ENCODE peak calls at places on chromosome 17, in five cellular contexts. P, I, J, Q and S are unnamed samples.

GRCh38 chr17:19417611-19418010 is 6.6 kb downstream of the RNF112 start:
- DNase-seq in J (no peak), I (no peak), Q (no peak), P (no peak), S (no peak)

GRCh38 chr17:81980752-81981239 is 3.4 kb downstream of the ASPSCR1 start:
- DNase-seq in J (no peak), Q (no peak), I (no peak), P (peak; percentile 30), S (no peak)

GRCh38 chr17:7560172-7561027 is 1.3 kb upstream of the SENP3 start:
- DNase-seq in Q (peak; percentile 58), I (no peak), J (no peak), P (no peak), S (peak; percentile 44)

GRCh38 chr17:63853260-63853659 is 10.8 kb upstream of the SMARCD2 start:
- DNase-seq in Q (no peak), J (no peak), P (no peak), I (no peak), S (no peak)

GRCh38 chr17:13981881-13982280 is 87.4 kb upstream of the COX10 start:
- DNase-seq in P (no peak), Q (no peak), J (no peak), I (no peak), S (no peak)

GRCh38 chr17:76529224-76529642 is 8.3 kb downstream of the CYGB start:
- DNase-seq in P (no peak), Q (peak; percentile 80), J (no peak), I (peak; percentile 88), S (peak; percentile 95)

GRCh38 chr17:29613371-29613837 is 9.3 kb downstream of the CORO6 start:
- DNase-seq in I (no peak), Q (peak; percentile 98), J (no peak), P (no peak), S (peak; percentile 83)

GRCh38 chr17:50059759-50060273 is 3.9 kb downstream of the ITGA3 start:
- DNase-seq in P (no peak), I (no peak), J (no peak), Q (no peak), S (no peak)

GRCh38 chr17:44899074-44899782 is at the start of gene EFTUD2:
- DNase-seq in P (peak; percentile 92), Q (peak; percentile 93), J (peak; percentile 97), I (no peak), S (peak; percentile 88)

GRCh38 chr17:17356149-17356930 is 53.2 kb downstream of the NT5M start:
- DNase-seq in J (peak; percentile 90), P (peak; percentile 87), I (peak; percentile 71), Q (peak; percentile 73), S (peak; percentile 81)

GRCh38 chr17:81237591-81238489 is 1.0 kb downstream of the TEPSIN start:
- DNase-seq in P (no peak), I (no peak), J (no peak), Q (peak; percentile 9), S (no peak)

GRCh38 chr17:49516190-49516589 is 21.1 kb downstream of the NGFR start:
- DNase-seq in P (no peak), Q (no peak), J (no peak), I (no peak), S (no peak)

GRCh38 chr17:82751171-82751570 is 694 bp upstream of the TBCD start:
- DNase-seq in Q (no peak), J (no peak), I (no peak), P (no peak), S (no peak)

GRCh38 chr17:50835563-50836231 is at the start of gene WFIKKN2:
- DNase-seq in Q (no peak), I (no peak), J (no peak), P (no peak), S (no peak)

GRCh38 chr17:30586818-30587595 is 109.8 kb downstream of the GOSR1 start:
- DNase-seq in P (no peak), J (no peak), I (peak; percentile 31), Q (no peak), S (peak; percentile 67)

GRCh38 chr17:43917348-43918025 is 10.2 kb upstream of the MPP2 start:
- DNase-seq in Q (peak; percentile 40), I (no peak), J (no peak), P (no peak), S (peak; percentile 14)

GRCh38 chr17:51677875-51678274 is 417.5 kb downstream of the UTP18 start:
- DNase-seq in Q (no peak), I (no peak), P (no peak), J (no peak), S (no peak)

GRCh38 chr17:75241996-75242460 is 19.4 kb downstream of the GGA3 start:
- DNase-seq in Q (no peak), J (no peak), I (no peak), P (no peak), S (peak; percentile 62)

GRCh38 chr17:78127888-78128615 is 503 bp downstream of the TMC6 start:
- DNase-seq in Q (peak; percentile 43), I (no peak), P (no peak), J (no peak), S (no peak)

GRCh38 chr17:36014946-36015345 is 2.8 kb downstream of the CCL23 start:
- DNase-seq in J (no peak), P (no peak), I (no peak), Q (no peak), S (no peak)

GRCh38 chr17:2068589-2069051 is 13.7 kb downstream of the HIC1 start:
- DNase-seq in J (no peak), P (peak; percentile 26), I (no peak), Q (no peak), S (peak; percentile 53)

GRCh38 chr17:28340374-28340773 is 4.8 kb downstream of the TNFAIP1 start:
- DNase-seq in P (no peak), J (no peak), Q (no peak), I (no peak), S (no peak)

GRCh38 chr17:42288985-42289862 is 926 bp downstream of the STAT5A start:
- DNase-seq in I (no peak), J (no peak), Q (peak; percentile 43), P (peak; percentile 41), S (no peak)

GRCh38 chr17:59115474-59115873 is 8.8 kb upstream of the TRIM37 start:
- DNase-seq in P (no peak), I (no peak), J (no peak), Q (no peak), S (no peak)

GRCh38 chr17:37706446-37706845 is 38.4 kb downstream of the HNF1B start:
- DNase-seq in P (no peak), J (no peak), Q (no peak), I (no peak), S (peak; percentile 22)

GRCh38 chr17:50045154-50045553 is 10.8 kb upstream of the ITGA3 start:
- DNase-seq in Q (no peak), I (no peak), J (no peak), P (no peak), S (no peak)

GRCh38 chr17:66900126-66901010 is 64.1 kb upstream of the CACNG4 start:
- DNase-seq in J (no peak), P (no peak), Q (no peak), I (no peak), S (no peak)

GRCh38 chr17:43597624-43598358 is 51.7 kb upstream of the ETV4 start:
- DNase-seq in Q (no peak), I (no peak), J (no peak), P (no peak), S (no peak)

GRCh38 chr17:57235124-57235523 is 21.2 kb upstream of the MSI2 start:
- DNase-seq in I (no peak), Q (no peak), P (no peak), J (no peak), S (no peak)
- TF ChIP-seq CTCF in I (no peak), Q (no peak), P (no peak), J (no peak), S (no peak)

DNA sequence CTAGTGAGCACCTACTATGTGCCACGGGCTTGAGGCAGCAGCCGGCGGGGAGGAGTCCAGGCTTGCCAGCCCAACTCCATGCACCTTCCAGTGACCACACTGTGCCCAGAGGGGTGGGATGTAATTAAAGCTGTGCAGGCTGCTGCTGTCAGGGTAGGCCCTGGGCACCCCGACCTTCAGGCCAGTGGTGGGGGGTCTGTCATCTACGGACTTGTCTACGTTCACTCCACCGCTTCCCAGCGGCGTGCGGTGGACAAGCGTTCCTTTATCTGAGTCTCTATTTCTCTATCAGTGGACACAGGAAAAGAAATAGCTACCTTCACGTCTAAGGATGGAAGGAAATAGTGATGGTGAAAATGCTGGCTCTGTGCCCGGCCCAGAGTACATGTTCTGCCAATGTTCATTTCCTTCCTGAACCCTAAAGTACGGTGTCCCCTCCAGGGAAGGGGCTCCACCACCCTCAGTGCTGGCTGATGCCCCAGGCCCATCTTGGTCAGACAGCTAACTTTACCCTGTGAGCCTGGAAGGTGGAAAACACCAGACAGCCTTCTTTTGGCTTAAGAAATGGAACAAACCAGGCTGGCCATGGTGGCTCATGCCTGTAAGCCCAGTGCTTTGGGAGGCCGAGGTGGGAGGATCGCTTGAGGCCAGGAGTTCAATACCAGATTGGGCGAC is 135.2 kb downstream of the SDK2 start:
- DNase-seq in J (no peak), I (no peak), Q (no peak), P (no peak), S (no peak)
- TF ChIP-seq CTCF in J (no peak), I (no peak), Q (no peak), P (no peak), S (no peak)

GRCh38 chr17:79922798-79923197 is 83.6 kb upstream of the CBX4 start:
- DNase-seq in J (no peak), I (no peak), Q (no peak), P (no peak), S (no peak)

GRCh38 chr17:79926002-79926307 is 86.7 kb upstream of the CBX4 start:
- DNase-seq in J (no peak), I (no peak), Q (no peak), P (peak; percentile 49), S (no peak)

GRCh38 chr17:79924639-79924976 is 85.4 kb upstream of the CBX4 start:
- DNase-seq in I (no peak), J (no peak), Q (no peak), P (no peak), S (no peak)

GRCh38 chr17:79925242-79925957 is 86.2 kb upstream of the CBX4 start:
- DNase-seq in J (peak; percentile 90), P (peak; percentile 88), Q (peak; percentile 58), I (no peak), S (peak; percentile 31)

GRCh38 chr17:79923974-79924638 is 84.9 kb upstream of the CBX4 start:
- DNase-seq in P (peak; percentile 79), I (no peak), Q (no peak), J (no peak), S (no peak)
- TF ChIP-seq CTCF in P (peak; percentile 80), I (peak; percentile 75), Q (peak; percentile 49), J (peak; percentile 52), S (peak; percentile 43)

GRCh38 chr17:68531252-68531651 is 19.0 kb downstream of the PRKAR1A start:
- DNase-seq in I (no peak), P (no peak), Q (no peak), J (no peak), S (no peak)

GRCh38 chr17:68532826-68533225 is 20.6 kb downstream of the PRKAR1A start:
- DNase-seq in Q (no peak), J (no peak), I (no peak), P (no peak), S (no peak)

GRCh38 chr17:68534714-68535113 is 22.5 kb downstream of the PRKAR1A start:
- DNase-seq in Q (no peak), J (no peak), P (no peak), I (no peak), S (no peak)

GRCh38 chr17:68535903-68536302 is 23.7 kb downstream of the PRKAR1A start:
- DNase-seq in P (no peak), Q (no peak), J (no peak), I (no peak), S (no peak)

GRCh38 chr17:68533887-68534700 is 21.9 kb downstream of the PRKAR1A start:
- DNase-seq in I (no peak), J (no peak), P (no peak), Q (no peak), S (peak; percentile 81)
- TF ChIP-seq CTCF in I (peak; percentile 36), J (peak; percentile 54), P (peak; percentile 45), Q (peak; percentile 45), S (peak; percentile 65)